ENCODE peak calls at places on chromosomes 5 and 9, in four cellular contexts. W is IMR-90, H is K562, T is H1. P is an unnamed sample.

GRCh38 chr9:114694146-114694545 is 12.2 kb upstream of the TEX48 start:
- DNase-seq in W (peak; percentile 23), H (no peak), T (no peak), P (no peak)

GRCh38 chr9:34417734-34418133 is 40.6 kb downstream of the FAM219A start:
- DNase-seq in W (no peak), H (no peak), T (no peak), P (no peak)

GRCh38 chr5:137617806-137618205 is 118.1 kb downstream of the KLHL3 start:
- DNase-seq in W (peak; percentile 55), H (no peak), T (no peak), P (no peak)

GRCh38 chr9:13279284-13280162 is at the start of gene MPDZ:
- DNase-seq in W (peak; percentile 66), H (peak; percentile 67), T (peak; percentile 79), P (no peak)

GRCh38 chr5:178445534-178445933 is 144.7 kb downstream of the COL23A1 start:
- DNase-seq in W (no peak), H (no peak), T (no peak), P (no peak)

GRCh38 chr9:137113385-137114159 is 961 bp downstream of the DPP7 start:
- DNase-seq in W (no peak), H (no peak), T (peak; percentile 66), P (no peak)

GRCh38 chr5:119166026-119166425 is 95.1 kb downstream of the DMXL1 start:
- DNase-seq in W (no peak), H (no peak), T (no peak), P (no peak)

GRCh38 chr9:127519301-127520166 is 68.2 kb downstream of the LRSAM1 start:
- DNase-seq in W (peak; percentile 98), H (no peak), T (no peak), P (peak; percentile 19)

GRCh38 chr5:73482383-73483193 is 15.7 kb upstream of the BTF3 start:
- DNase-seq in W (peak; percentile 86), H (peak; percentile 54), T (no peak), P (no peak)

GRCh38 chr5:52579391-52579790 is 208.3 kb upstream of the ITGA1 start:
- DNase-seq in W (no peak), H (no peak), T (no peak), P (no peak)

GRCh38 chr9:114159562-114160145 is 4.3 kb downstream of the COL27A1 start:
- DNase-seq in W (no peak), H (no peak), T (no peak), P (no peak)

GRCh38 chr5:19886123-19886921 is 101.7 kb downstream of the CDH18 start:
- DNase-seq in W (peak; percentile 86), H (no peak), T (no peak), P (no peak)

GRCh38 chr5:179237770-179238627 is 107.3 kb downstream of the ADAMTS2 start:
- DNase-seq in W (no peak), H (no peak), T (no peak), P (no peak)

GRCh38 chr5:6675784-6676499 is 37.3 kb upstream of the TENT4A start:
- DNase-seq in W (no peak), H (peak; percentile 24), T (no peak), P (no peak)

GRCh38 chr9:105355810-105356209 is 92.0 kb upstream of the FSD1L start:
- DNase-seq in W (peak; percentile 47), H (peak; percentile 2), T (no peak), P (peak; percentile 5)

GRCh38 chr5:80704221-80704620 is 49.4 kb upstream of the DHFR start:
- DNase-seq in W (no peak), H (no peak), T (no peak), P (no peak)

GRCh38 chr9:37466037-37466709 is 923 bp upstream of the ZBTB5 start:
- DNase-seq in W (no peak), H (peak; percentile 90), T (peak; percentile 82), P (no peak)
- TF ChIP-seq CHD1 in W (no peak), H (peak; percentile 63), T (no peak), P (no peak)

GRCh38 chr9:27768781-27769180 is 195.5 kb upstream of the C9orf72 start:
- DNase-seq in W (no peak), H (no peak), T (no peak), P (no peak)

GRCh38 chr9:27763831-27764230 is 190.6 kb upstream of the C9orf72 start:
- DNase-seq in W (no peak), H (no peak), T (no peak), P (no peak)

GRCh38 chr9:27765931-27766835 is 192.9 kb upstream of the C9orf72 start:
- DNase-seq in W (no peak), H (no peak), T (no peak), P (no peak)

GRCh38 chr9:27770541-27770940 is 197.3 kb upstream of the C9orf72 start:
- DNase-seq in W (no peak), H (no peak), T (no peak), P (no peak)

GRCh38 chr9:27765266-27765665 is 192.0 kb upstream of the C9orf72 start:
- DNase-seq in W (no peak), H (no peak), T (no peak), P (no peak)
- H3K4me1 ChIP-seq in W (no peaks in the 10 kb centered on the region), H (no peaks in the 10 kb centered on the region), T (no peaks in the 10 kb centered on the region), P (no peaks in the 10 kb centered on the region)

GRCh38 chr5:96006291-96006690 is 44.6 kb upstream of the ELL2 start:
- DNase-seq in W (no peak), H (no peak), T (no peak), P (no peak)
- TF ChIP-seq POLR2A in W (no peak), H (no peak), T (no peak), P (no peak)

DNA sequence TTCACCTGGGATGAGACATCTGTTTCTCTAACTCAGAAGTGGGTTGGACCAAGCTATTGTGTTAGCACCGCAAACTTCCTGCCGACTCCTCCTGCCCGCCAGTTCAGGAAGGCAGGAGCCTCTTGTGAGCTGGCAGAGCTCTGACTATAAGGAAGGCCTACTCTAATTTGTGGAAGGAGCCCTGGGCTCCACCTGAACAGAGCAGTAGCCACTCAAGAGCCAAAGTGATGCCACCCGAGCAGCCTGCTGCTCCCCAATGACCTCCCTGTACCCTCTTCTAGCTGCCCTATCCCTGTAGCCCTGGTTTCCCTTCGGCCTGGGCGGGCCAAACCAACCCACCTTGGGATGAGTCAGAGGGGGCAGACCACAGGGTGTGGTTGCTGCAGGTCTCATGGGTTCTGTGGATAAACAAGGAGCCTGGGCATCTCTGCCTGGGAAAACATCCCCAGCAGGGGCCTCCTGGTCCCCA is 81.6 kb downstream of the PSD2 start:
- DNase-seq in W (no peak), H (no peak), T (no peak), P (no peak)
- TF ChIP-seq CHD1 in W (no peak), H (no peak), T (no peak), P (no peak)

GRCh38 chr5:132461671-132462070 is 28.9 kb downstream of the IRF1 start:
- DNase-seq in W (no peak), H (no peak), T (no peak), P (no peak)
- H3K4me1 ChIP-seq in W (peaks cover 41% of the 10 kb centered on the region), H (peaks cover 33% of the 10 kb centered on the region), T (peaks cover 16% of the 10 kb centered on the region), P (peaks cover 78% of the 10 kb centered on the region)

GRCh38 chr5:65927497-65928340 is 1.3 kb downstream of the ERBIN start:
- DNase-seq in W (peak; percentile 72), H (peak; percentile 72), T (no peak), P (no peak)

GRCh38 chr5:65925094-65925600 is 1.2 kb upstream of the ERBIN start:
- DNase-seq in W (peak; percentile 82), H (peak; percentile 82), T (peak; percentile 82), P (peak; percentile 56)

GRCh38 chr5:65925601-65926275 is 637 bp upstream of the ERBIN start:
- DNase-seq in W (peak; percentile 85), H (peak; percentile 91), T (peak; percentile 85), P (no peak)

GRCh38 chr5:65926893-65927292 is 518 bp downstream of the ERBIN start:
- DNase-seq in W (no peak), H (peak; percentile 37), T (no peak), P (no peak)

DNA sequence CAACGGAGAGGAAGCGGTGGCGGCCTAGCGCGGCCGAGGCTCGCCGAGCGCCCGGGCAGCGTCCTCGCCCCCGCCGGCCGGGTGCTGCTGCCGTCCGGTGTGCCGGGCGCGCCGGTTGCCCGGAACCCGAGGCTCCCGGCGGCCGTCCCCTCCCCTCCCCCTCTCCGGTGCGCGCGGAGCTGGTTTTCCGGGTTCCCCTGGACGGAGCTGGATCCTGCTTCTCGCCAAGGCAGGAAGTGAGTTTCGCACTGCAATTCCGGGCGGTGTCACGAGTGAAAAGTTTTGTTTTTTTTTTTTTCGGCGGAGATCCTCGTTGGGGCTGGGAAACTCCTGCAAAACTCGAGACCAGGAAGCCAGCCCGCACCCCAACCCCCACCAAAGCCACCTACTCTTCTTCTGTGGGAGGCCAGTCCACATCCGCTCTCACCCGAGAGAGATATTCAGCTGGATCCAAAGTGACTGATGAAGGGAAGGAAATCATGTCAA is at the start of gene ERBIN:
- DNase-seq in W (peak; percentile 82), H (peak; percentile 82), T (peak; percentile 77), P (no peak)
- TF ChIP-seq POLR2A in W (no peak), H (no peak), T (peak; percentile 36), P (no peak)

GRCh38 chr9:91159664-91160121 is 202.0 kb downstream of the AUH start:
- DNase-seq in W (no peak), H (no peak), T (peak; percentile 49), P (no peak)
- TF ChIP-seq CHD1 in W (no peak), H (no peak), T (no peak), P (no peak)

GRCh38 chr9:97980479-97980803 is 2.7 kb upstream of the ANP32B start:
- DNase-seq in W (no peak), H (peak; percentile 86), T (no peak), P (no peak)

GRCh38 chr9:97982719-97983523 is at the start of gene ANP32B:
- DNase-seq in W (peak; percentile 89), H (peak; percentile 97), T (peak; percentile 94), P (peak; percentile 44)

GRCh38 chr9:97982191-97982718 is 886 bp upstream of the ANP32B start:
- DNase-seq in W (no peak), H (peak; percentile 60), T (no peak), P (no peak)

GRCh38 chr9:97980918-97981827 is 2.0 kb upstream of the ANP32B start:
- DNase-seq in W (no peak), H (peak; percentile 67), T (no peak), P (no peak)

GRCh38 chr9:97981828-97982164 is 1.3 kb upstream of the ANP32B start:
- DNase-seq in W (no peak), H (peak; percentile 56), T (no peak), P (no peak)
- H3K4me1 ChIP-seq in W (peaks cover 5% of the 10 kb centered on the region), H (peaks cover 38% of the 10 kb centered on the region), T (peaks cover 3% of the 10 kb centered on the region), P (peaks cover 15% of the 10 kb centered on the region)

P was measured in GM12878.